ENCODE peak calls at places on chromosomes 13 and 19, in eight cellular contexts. W, J, E, O, T, I, D and F are unnamed samples.
A peak's percentile ranks its signal among the peaks of the same experiment; 100 is the strongest.

GRCh38 chr13:28059214-28059613 is 41.2 kb downstream of the FLT3 start:
- DNase-seq in O (no peak), J (peak; percentile 78), T (no peak), E (no peak), D (peak; percentile 15), W (peak; percentile 73), I (peak; percentile 17), F (no peak)

GRCh38 chr13:98443329-98443728 is 133.6 kb downstream of the STK24 start:
- DNase-seq in E (no peak), W (no peak), I (no peak), J (no peak), T (no peak), D (peak; percentile 92), O (no peak), F (no peak)

GRCh38 chr19:15449620-15450527 is at the start of gene WIZ:
- DNase-seq in T (peak; percentile 89), I (peak; percentile 91), E (no peak), J (peak; percentile 87), W (peak; percentile 85), O (peak; percentile 91), D (peak; percentile 55), F (no peak)

GRCh38 chr19:45171211-45171623 is 6.8 kb downstream of the TRAPPC6A start:
- DNase-seq in I (peak; percentile 3), T (no peak), J (no peak), W (no peak), O (no peak), D (no peak), E (no peak), F (no peak)

GRCh38 chr13:19818223-19818842 is 35.6 kb upstream of the PSPC1 start:
- DNase-seq in E (no peak), O (no peak), T (no peak), D (no peak), J (peak; percentile 75), I (peak; percentile 57), W (peak; percentile 97), F (no peak)

GRCh38 chr19:46451352-46451751 is 20.0 kb downstream of the PNMA8A start:
- DNase-seq in I (no peak), E (no peak), J (no peak), W (no peak), O (no peak), D (no peak), T (no peak), F (no peak)

GRCh38 chr13:55244991-55245644 is 1895.6 kb upstream of the PRR20A start:
- DNase-seq in I (peak; percentile 36), J (peak; percentile 52), O (no peak), E (no peak), T (no peak), W (peak; percentile 66), D (no peak), F (no peak)

GRCh38 chr13:19685034-19685433 is 51.6 kb downstream of the MPHOSPH8 start:
- DNase-seq in E (no peak), W (no peak), O (no peak), J (no peak), I (peak; percentile 58), T (no peak), D (no peak), F (no peak)

GRCh38 chr19:3100747-3101730 is 6.9 kb downstream of the GNA11 start:
- DNase-seq in J (no peak), O (no peak), E (no peak), W (no peak), T (no peak), D (no peak), I (no peak), F (no peak)

GRCh38 chr19:34181111-34181864 is 9.0 kb downstream of the LSM14A start:
- DNase-seq in O (no peak), W (no peak), T (no peak), D (no peak), J (no peak), E (no peak), I (no peak), F (no peak)

GRCh38 chr19:34365463-34366401 is 736 bp downstream of the GPI start:
- DNase-seq in W (peak; percentile 60), T (peak; percentile 74), J (peak; percentile 32), E (no peak), D (peak; percentile 32), O (no peak), I (peak; percentile 61), F (no peak)

GRCh38 chr19:20964798-20965197 is 41.7 kb downstream of the ZNF85 start:
- DNase-seq in O (no peak), I (no peak), W (peak; percentile 47), D (no peak), T (no peak), E (no peak), J (no peak), F (no peak)

GRCh38 chr13:107447591-107447990 is 767.7 kb downstream of the LIG4 start:
- DNase-seq in W (no peak), D (no peak), E (no peak), I (no peak), T (no peak), O (no peak), J (peak; percentile 3), F (no peak)

GRCh38 chr13:97544041-97544765 is 110.2 kb downstream of the RAP2A start:
- DNase-seq in E (no peak), W (no peak), T (no peak), I (no peak), D (peak; percentile 75), J (no peak), O (no peak), F (no peak)

GRCh38 chr13:114136576-114136975 is 4.2 kb upstream of the RASA3 start:
- DNase-seq in W (no peak), T (peak; percentile 5), J (no peak), D (no peak), O (no peak), E (no peak), I (no peak), F (no peak)

DNA sequence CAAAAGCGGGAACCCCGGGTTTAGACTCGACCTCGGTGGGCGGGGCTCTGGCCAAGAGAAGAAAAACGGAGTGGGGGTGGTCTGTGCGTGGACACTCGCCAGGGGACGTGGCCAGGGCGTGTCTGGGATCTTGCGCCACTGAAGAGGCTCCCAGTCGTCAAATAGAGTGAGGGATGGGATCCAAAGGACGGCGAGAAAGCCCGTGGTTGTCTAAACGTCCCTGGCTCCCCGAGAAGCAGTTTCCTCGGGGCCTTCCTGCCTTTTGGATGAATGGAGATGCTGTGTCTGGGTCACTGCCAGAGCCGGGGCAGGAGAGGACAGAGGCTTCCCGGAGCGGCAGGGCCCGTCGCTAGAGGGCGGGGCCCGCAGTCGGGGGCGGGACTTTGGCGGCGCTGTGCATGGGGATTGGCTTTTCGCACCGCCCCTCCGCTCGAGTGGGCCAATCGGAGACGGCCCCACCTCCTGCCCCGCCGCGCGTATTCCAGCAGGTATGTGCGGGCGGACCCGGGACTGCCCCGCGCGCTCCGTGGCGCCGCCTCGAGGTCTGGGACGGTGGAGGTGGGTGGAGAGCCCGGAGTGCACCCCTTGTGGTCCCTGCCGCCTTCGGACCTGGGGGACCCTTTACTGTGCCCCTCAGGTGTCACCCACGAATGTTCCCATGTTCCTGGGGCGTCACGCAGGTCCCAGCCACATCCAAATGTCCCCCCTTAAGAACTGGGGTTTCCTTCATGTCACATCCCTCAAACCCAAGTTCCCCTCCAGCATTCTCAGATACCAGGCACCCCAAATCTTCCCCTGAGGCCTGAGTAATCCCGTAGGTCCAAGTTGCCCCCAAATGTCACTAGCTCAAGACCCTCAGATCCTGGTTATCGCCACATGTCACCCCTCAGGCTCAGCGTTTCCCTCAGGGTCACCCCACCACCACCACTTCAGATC is 38.4 kb downstream of the ZSWIM4 start:
- DNase-seq in D (peak; percentile 86), O (peak; percentile 99), T (peak; percentile 97), J (peak; percentile 92), W (peak; percentile 99), I (peak; percentile 96), E (peak; percentile 77), F (no peak)
- H3K4me1 ChIP-seq in D (peaks cover 31% of the 10 kb centered on the region), O (peaks cover 59% of the 10 kb centered on the region), T (peaks cover 57% of the 10 kb centered on the region), J (peaks cover 5% of the 10 kb centered on the region), W (peaks cover 5% of the 10 kb centered on the region), I (peaks cover 7% of the 10 kb centered on the region), E (peaks cover 63% of the 10 kb centered on the region), F (peaks cover 39% of the 10 kb centered on the region)

GRCh38 chr19:5150331-5150901 is 181.5 kb downstream of the KDM4B start:
- DNase-seq in O (peak; percentile 64), I (no peak), D (no peak), E (peak; percentile 1), J (no peak), T (no peak), W (peak; percentile 65), F (no peak)
- H3K27me3 ChIP-seq in O (no peaks in the 10 kb centered on the region), I (no peaks in the 10 kb centered on the region), D (no peaks in the 10 kb centered on the region), E (no peaks in the 10 kb centered on the region), J (no peaks in the 10 kb centered on the region), T (no peaks in the 10 kb centered on the region), W (no peaks in the 10 kb centered on the region), F (no peaks in the 10 kb centered on the region)

GRCh38 chr19:49924004-49924880 is 4.8 kb upstream of the ATF5 start:
- DNase-seq in J (peak; percentile 53), O (no peak), D (no peak), T (no peak), I (no peak), W (no peak), E (no peak), F (no peak)
- H3K4me3 ChIP-seq in J (no peak overlapping the region), O (no peak overlapping the region), D (no peak overlapping the region), T (no peak overlapping the region), I (no peak overlapping the region), W (no peak overlapping the region), E (no peak overlapping the region), F (no peak overlapping the region)

DNA sequence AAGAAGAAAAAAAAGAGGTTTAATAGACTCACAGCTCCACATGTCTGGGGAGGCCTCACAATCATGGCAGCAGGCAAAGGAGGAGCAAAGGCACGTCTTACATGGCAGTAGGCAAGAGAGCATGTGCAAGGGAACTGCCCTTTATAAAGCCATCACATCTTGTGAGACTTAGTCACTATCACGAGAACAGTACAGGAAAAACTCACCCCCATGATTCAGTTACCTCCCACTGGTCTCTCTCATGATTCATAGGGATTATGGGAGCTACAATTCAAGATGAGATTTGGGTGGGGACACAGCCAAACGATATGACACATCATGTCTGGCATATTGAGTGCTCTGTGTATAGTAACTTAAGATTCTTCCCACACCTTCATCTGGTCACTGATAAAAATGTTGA is 60.2 kb upstream of the AKAP11 start:
- DNase-seq in T (no peak), E (no peak), I (no peak), J (no peak), O (no peak), W (no peak), D (peak; percentile 64), F (no peak)
- H3K4me1 ChIP-seq in T (no peaks in the 10 kb centered on the region), E (no peaks in the 10 kb centered on the region), I (no peaks in the 10 kb centered on the region), J (no peaks in the 10 kb centered on the region), O (no peaks in the 10 kb centered on the region), W (peaks cover 5% of the 10 kb centered on the region), D (no peaks in the 10 kb centered on the region), F (no peaks in the 10 kb centered on the region)

DNA sequence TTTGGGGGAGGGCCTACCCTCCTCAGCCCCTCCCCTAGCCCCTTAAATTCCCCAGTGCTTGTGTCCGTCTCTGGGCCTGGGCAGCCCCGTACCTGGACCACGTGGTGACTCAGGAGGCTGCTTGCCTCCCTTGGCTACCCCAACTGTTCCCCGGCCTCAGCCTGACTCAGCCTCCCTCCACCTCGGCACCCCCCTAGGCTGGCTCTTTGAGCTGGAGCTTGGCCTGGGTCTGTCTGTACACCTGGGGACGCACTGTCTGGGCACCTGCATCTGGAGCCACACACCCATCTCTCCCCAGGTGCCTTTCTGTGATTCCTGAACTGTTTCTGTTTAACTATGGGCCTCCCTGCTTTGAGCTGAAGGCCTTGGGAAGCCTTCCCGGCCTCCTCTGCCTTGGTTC is 1.8 kb upstream of the KLK14 start:
- DNase-seq in E (no peak), I (no peak), O (no peak), D (no peak), J (no peak), T (no peak), W (no peak), F (no peak)
- H3K27me3 ChIP-seq in E (no peaks in the 10 kb centered on the region), I (no peaks in the 10 kb centered on the region), O (peaks cover 4% of the 10 kb centered on the region), D (no peaks in the 10 kb centered on the region), J (no peaks in the 10 kb centered on the region), T (no peaks in the 10 kb centered on the region), W (no peaks in the 10 kb centered on the region), F (no peaks in the 10 kb centered on the region)